ENCODE peak calls at places on chromosomes 13 and 19, in four cellular contexts. W is uterus, N is hepatocyte, A is AG10803. M is an unnamed sample.

GRCh38 chr19:36688058-36688457 is 646 bp downstream of the ZNF567 start:
- DNase-seq in A (no peak), W (no peak), N (no peak), M (no peak)

GRCh38 chr19:48795855-48796142 is 15.0 kb downstream of the BCAT2 start:
- DNase-seq in W (peak), A (no peak), N (peak), M (no peak)

GRCh38 chr19:14561832-14562351 is 10.0 kb downstream of the NDUFB7 start:
- DNase-seq in N (peak), A (no peak), W (no peak), M (no peak)

GRCh38 chr13:53368948-53369347 is 340.3 kb downstream of the OLFM4 start:
- DNase-seq in A (no peak), W (no peak), N (no peak), M (no peak)

GRCh38 chr19:35723671-35724070 is 5.9 kb downstream of the KMT2B start:
- DNase-seq in N (no peak), W (no peak), A (no peak), M (no peak)

GRCh38 chr19:3275068-3275582 is 50.7 kb downstream of the CELF5 start:
- DNase-seq in A (no peak), N (no peak), W (no peak), M (no peak)

GRCh38 chr13:44758595-44759221 is 182.6 kb upstream of the TSC22D1 start:
- DNase-seq in W (no peak), A (peak), N (peak), M (peak)

GRCh38 chr19:41076286-41076685 is 12.0 kb upstream of the CYP2A13 start:
- DNase-seq in N (no peak), W (no peak), A (no peak), M (no peak)

GRCh38 chr13:20825476-20825875 is 51.7 kb upstream of the EEF1AKMT1 start:
- DNase-seq in W (no peak), N (no peak), A (peak), M (peak)

GRCh38 chr13:26050568-26051230 is 1.1 kb downstream of the SHISA2 start:
- DNase-seq in W (no peak), A (no peak), N (peak), M (no peak)

GRCh38 chr13:109784590-109785140 is 1.7 kb downstream of the IRS2 start:
- DNase-seq in N (peak), A (peak), W (peak), M (peak)

GRCh38 chr13:45257638-45258338 is 56.9 kb upstream of the KCTD4 start:
- DNase-seq in A (peak), W (no peak), N (no peak), M (no peak)

GRCh38 chr13:43780666-43781065 is 6.1 kb downstream of the ENOX1 start:
- DNase-seq in W (no peak), N (no peak), A (no peak), M (no peak)

GRCh38 chr19:49361438-49362047 is 673 bp downstream of the TEAD2 start:
- DNase-seq in W (peak), A (peak), N (peak), M (peak)

GRCh38 chr19:5091576-5092215 is 122.8 kb downstream of the KDM4B start:
- DNase-seq in N (peak), A (peak), W (peak), M (no peak)

GRCh38 chr19:53785196-53785889 is 38.8 kb downstream of the NLRP12 start:
- DNase-seq in N (no peak), A (no peak), W (no peak), M (no peak)

GRCh38 chr13:80871481-80871880 is 530.6 kb upstream of the SPRY2 start:
- DNase-seq in N (no peak), W (no peak), A (no peak), M (peak)

GRCh38 chr19:51799311-51799997 is 4.5 kb downstream of the FPR3 start:
- DNase-seq in W (peak), A (peak), N (peak), M (peak)

GRCh38 chr13:78820541-78820940 is 161.6 kb upstream of the OBI1 start:
- DNase-seq in W (no peak), A (no peak), N (no peak), M (no peak)

GRCh38 chr13:38763446-38764381 is 76.8 kb downstream of the FREM2 start:
- DNase-seq in N (peak), A (peak), W (no peak), M (peak)

GRCh38 chr19:58336216-58336615 is 9.4 kb downstream of the ZSCAN22 start:
- DNase-seq in N (no peak), A (no peak), W (no peak), M (no peak)

GRCh38 chr19:43774103-43774939 is 6.5 kb downstream of the KCNN4 start:
- DNase-seq in W (peak), A (peak), N (peak), M (peak)

GRCh38 chr13:46728777-46729176 is 68.2 kb downstream of the ESD start:
- DNase-seq in N (no peak), W (no peak), A (no peak), M (peak)

GRCh38 chr13:27110056-27110746 is 61.4 kb downstream of the USP12 start:
- DNase-seq in A (no peak), W (no peak), N (no peak), M (no peak)

GRCh38 chr19:8257052-8257443 is 47.9 kb downstream of the CERS4 start:
- DNase-seq in A (no peak), N (peak), W (no peak), M (peak)

GRCh38 chr19:33124207-33125098 is 7.5 kb upstream of the WDR88 start:
- DNase-seq in W (no peak), N (no peak), A (no peak), M (no peak)

GRCh38 chr13:48232420-48233096 is 448 bp upstream of the ITM2B start:
- DNase-seq in A (no peak), W (peak), N (no peak), M (no peak)

GRCh38 chr13:20499986-20500385 is 25.7 kb downstream of the CRYL1 start:
- DNase-seq in A (peak), N (no peak), W (no peak), M (no peak)

GRCh38 chr19:57465680-57466381 is 8.9 kb upstream of the VN1R1 start:
- DNase-seq in N (no peak), A (peak), W (no peak), M (peak)

GRCh38 chr13:77898097-77898496 is 20.5 kb downstream of the EDNRB start:
- DNase-seq in W (no peak), A (no peak), N (no peak), M (peak)

GRCh38 chr19:40369797-40370196 is 20.2 kb downstream of the HIPK4 start:
- DNase-seq in N (no peak), A (no peak), W (no peak), M (no peak)

GRCh38 chr13:33694546-33694945 is 123.4 kb upstream of the RFC3 start:
- DNase-seq in A (no peak), N (no peak), W (no peak), M (no peak)

GRCh38 chr19:48110350-48110966 is at the start of gene PLA2G4C:
- DNase-seq in W (peak), A (peak), N (peak), M (peak)

GRCh38 chr19:50568321-50569022 is at the start of gene LRRC4B:
- DNase-seq in A (no peak), W (no peak), N (peak), M (peak)

GRCh38 chr13:86900906-86901305 is 770.3 kb upstream of the SLITRK5 start:
- DNase-seq in N (no peak), A (no peak), W (no peak), M (no peak)

GRCh38 chr13:38405216-38405615 is 55.6 kb downstream of the UFM1 start:
- DNase-seq in W (no peak), A (no peak), N (no peak), M (no peak)

GRCh38 chr19:46250057-46250456 is 20.5 kb downstream of the IGFL1 start:
- DNase-seq in N (no peak), W (no peak), A (no peak), M (no peak)

GRCh38 chr19:16161848-16162247 is 11.5 kb downstream of the CIB3 start:
- DNase-seq in A (peak), W (no peak), N (no peak), M (peak)

GRCh38 chr13:109483369-109483768 is 303.0 kb downstream of the IRS2 start:
- DNase-seq in A (no peak), W (no peak), N (no peak), M (peak)

GRCh38 chr13:107650081-107650701 is 565.1 kb downstream of the LIG4 start:
- DNase-seq in A (peak), W (peak), N (peak), M (peak)

DNA sequence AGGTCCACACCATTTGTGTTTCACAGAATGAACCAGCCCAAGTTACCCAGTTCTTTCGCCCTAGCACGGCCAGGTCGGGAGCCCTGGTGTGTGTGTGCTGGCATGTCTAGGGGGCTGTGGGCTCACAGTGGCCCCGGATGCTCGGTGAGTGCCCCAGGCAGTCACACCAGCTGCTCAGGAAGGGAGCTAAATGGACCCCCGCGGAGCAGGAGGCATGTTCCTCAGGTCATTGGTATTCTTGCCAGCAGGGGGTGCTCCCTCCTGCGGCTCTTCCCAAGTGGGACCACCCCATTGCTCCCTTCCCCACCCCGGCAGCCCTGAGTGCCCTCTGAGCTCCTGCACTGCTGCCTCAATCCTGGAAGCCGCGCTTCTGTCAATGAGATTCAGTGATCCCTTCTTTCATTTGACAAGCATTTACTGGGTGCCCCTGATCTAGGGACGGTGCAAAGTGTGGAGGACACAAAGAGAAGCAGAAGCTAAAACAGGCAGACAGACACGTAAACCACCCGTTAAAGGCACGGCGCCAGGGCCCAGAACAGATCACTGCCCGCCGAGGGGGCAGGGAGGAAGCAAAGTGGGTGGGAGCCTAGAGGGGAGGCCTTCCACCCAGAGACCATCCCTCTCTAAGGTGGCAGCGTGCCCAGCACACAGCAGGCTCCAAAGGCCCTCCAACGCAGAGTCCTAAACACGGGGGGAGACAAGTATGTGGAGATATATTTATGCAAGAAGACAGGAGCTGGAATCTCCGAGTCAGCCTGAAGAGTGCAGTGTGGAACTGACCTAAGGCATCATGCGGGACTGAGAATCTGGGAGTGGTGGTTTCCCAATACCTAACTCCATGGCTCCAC is 5.2 kb upstream of the ADPRHL1 start:
- DNase-seq in W (peak), A (no peak), N (no peak), M (peak)
- TF ChIP-seq CTCF in W (no peak), A (peak), N (peak), M (peak)

GRCh38 chr19:18396471-18397241 is 766 bp downstream of the LRRC25 start:
- DNase-seq in A (no peak), N (no peak), W (no peak), M (no peak)
- H3K4me3 ChIP-seq in A (no peak), N (no peak), W (no peak), M (no peak)

DNA sequence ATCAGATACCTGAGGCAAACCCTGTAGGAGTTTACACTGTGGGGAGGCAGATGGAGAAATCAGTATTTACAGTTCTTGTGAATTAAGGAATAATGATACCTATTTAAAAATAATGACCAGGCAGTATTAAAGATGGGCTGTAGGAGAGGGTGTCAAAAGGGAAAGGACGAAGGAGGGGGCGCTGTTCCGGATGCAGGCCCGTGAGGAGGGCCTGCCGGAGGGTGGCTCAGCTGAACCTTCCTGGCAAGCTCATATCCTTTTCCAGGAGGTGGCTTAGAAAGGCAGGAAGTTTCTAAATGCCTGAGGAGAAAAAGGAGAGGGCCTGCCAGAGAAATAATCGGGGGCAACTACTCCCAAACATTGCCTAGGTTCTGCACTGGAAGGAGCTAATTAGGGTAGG is 46.6 kb downstream of the MBNL2 start:
- DNase-seq in A (no peak), N (no peak), W (no peak), M (peak)
- TF ChIP-seq CTCF in A (no peak), N (peak), W (no peak), M (peak)

GRCh38 chr19:42282810-42283247 is 13.8 kb downstream of the CIC start:
- DNase-seq in W (no peak), A (no peak), N (no peak), M (no peak)

GRCh38 chr19:42282036-42282762 is 13.1 kb downstream of the CIC start:
- DNase-seq in N (peak), A (no peak), W (peak), M (no peak)

GRCh38 chr19:42280761-42281174 is 11.7 kb downstream of the CIC start:
- DNase-seq in N (no peak), W (peak), A (peak), M (no peak)

GRCh38 chr19:42279902-42280760 is 11.1 kb downstream of the CIC start:
- DNase-seq in N (peak), A (peak), W (peak), M (peak)

DNA sequence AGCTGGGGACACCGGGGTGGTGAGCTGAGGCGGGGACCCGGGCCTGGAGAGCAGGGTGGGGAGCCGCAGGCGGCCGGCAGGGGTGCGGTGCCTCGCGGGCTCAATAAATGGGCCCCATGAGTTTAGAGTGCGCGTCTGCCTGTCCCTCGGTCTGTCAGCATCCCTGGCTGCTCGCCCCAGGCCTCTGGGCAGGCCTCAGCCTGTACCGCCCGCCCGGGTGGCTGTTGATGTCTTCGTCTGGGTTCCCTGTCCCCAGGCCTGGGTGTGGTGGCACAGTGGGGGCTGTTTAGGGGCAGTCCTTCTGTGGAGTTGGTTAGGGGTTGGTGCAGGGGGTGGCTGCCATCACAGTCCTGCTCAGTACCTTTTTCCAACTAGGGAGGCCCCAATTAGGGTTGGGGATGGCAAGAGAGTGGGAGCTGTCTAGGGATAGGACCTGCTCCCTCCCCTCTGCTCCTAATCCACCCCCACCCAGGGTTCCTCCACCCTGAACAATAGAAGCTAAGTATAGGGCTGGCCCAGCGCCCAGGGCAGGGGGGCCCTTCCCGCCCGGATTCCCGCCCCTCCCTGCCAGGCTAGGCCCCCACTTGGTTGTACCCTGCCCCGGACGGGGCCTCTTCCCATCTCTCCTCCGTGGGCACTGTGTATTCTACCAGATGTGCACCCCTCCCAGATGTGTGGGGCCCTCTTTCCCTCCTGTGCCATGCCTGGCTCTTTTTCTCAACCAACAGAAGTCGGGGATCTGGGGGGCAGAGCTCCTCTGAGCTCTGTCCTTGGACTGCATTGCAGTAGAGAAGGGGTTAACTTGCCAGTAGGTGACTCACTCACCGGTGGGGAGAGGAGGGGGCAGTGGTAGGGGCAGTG is 12.4 kb downstream of the CIC start:
- DNase-seq in W (peak), N (peak), A (peak), M (peak)
- H3K4me3 ChIP-seq in W (peak), N (peak), A (peak), M (peak)

M was measured in fibroblast of pulmonary artery.